ENCODE peak calls at places on chromosome 1, in seven cellular contexts. One of them, this sample, is unnamed.

GRCh38 chr1:204350857-204351573 is 8.7 kb downstream of the PLEKHA6 start:
- DNase-seq in brain microvascular endothelial cell: peak
- DNase-seq in left ventricle myocardium inferior: peak
- DNase-seq in HL-60: no peak
- DNase-seq in thoracic aorta: no peak
- DNase-seq in keratinocyte: no peak
- DNase-seq in Panc1: no peak
- DNase-seq in this sample: peak

GRCh38 chr1:17875882-17876280 is 120.7 kb downstream of the ACTL8 start:
- DNase-seq in brain microvascular endothelial cell: no peak
- DNase-seq in left ventricle myocardium inferior: peak
- DNase-seq in HL-60: no peak
- DNase-seq in thoracic aorta: no peak
- DNase-seq in keratinocyte: no peak
- DNase-seq in Panc1: no peak
- DNase-seq in this sample: no peak

GRCh38 chr1:236150972-236151371 is 8.6 kb downstream of the GPR137B start:
- DNase-seq in brain microvascular endothelial cell: no peak
- DNase-seq in left ventricle myocardium inferior: no peak
- DNase-seq in HL-60: no peak
- DNase-seq in thoracic aorta: no peak
- DNase-seq in keratinocyte: no peak
- DNase-seq in Panc1: no peak
- DNase-seq in this sample: no peak

GRCh38 chr1:220892997-220893700 is 13.9 kb downstream of the HLX start:
- DNase-seq in brain microvascular endothelial cell: no peak
- DNase-seq in left ventricle myocardium inferior: no peak
- DNase-seq in HL-60: no peak
- DNase-seq in thoracic aorta: no peak
- DNase-seq in keratinocyte: no peak
- DNase-seq in Panc1: no peak
- DNase-seq in this sample: no peak

GRCh38 chr1:47710075-47711071 is 272.5 kb downstream of the FOXD2 start:
- DNase-seq in brain microvascular endothelial cell: peak
- DNase-seq in left ventricle myocardium inferior: peak
- DNase-seq in HL-60: no peak
- DNase-seq in thoracic aorta: no peak
- DNase-seq in keratinocyte: no peak
- DNase-seq in Panc1: peak
- DNase-seq in this sample: peak

GRCh38 chr1:71086331-71086730 is 5.5 kb upstream of the ZRANB2 start:
- DNase-seq in brain microvascular endothelial cell: peak
- DNase-seq in left ventricle myocardium inferior: no peak
- DNase-seq in HL-60: no peak
- DNase-seq in thoracic aorta: no peak
- DNase-seq in keratinocyte: peak
- DNase-seq in Panc1: peak
- DNase-seq in this sample: no peak

GRCh38 chr1:237799762-237800474 is 90.8 kb downstream of the ZP4 start:
- DNase-seq in brain microvascular endothelial cell: peak
- DNase-seq in left ventricle myocardium inferior: peak
- DNase-seq in HL-60: peak
- DNase-seq in thoracic aorta: no peak
- DNase-seq in keratinocyte: no peak
- DNase-seq in Panc1: no peak
- DNase-seq in this sample: no peak

GRCh38 chr1:5616366-5617178 is 375.7 kb downstream of the NPHP4 start:
- DNase-seq in brain microvascular endothelial cell: no peak
- DNase-seq in left ventricle myocardium inferior: no peak
- DNase-seq in HL-60: no peak
- DNase-seq in thoracic aorta: no peak
- DNase-seq in keratinocyte: no peak
- DNase-seq in Panc1: no peak
- DNase-seq in this sample: no peak

GRCh38 chr1:75786901-75787455 is 922 bp downstream of the RABGGTB start:
- DNase-seq in brain microvascular endothelial cell: no peak
- DNase-seq in left ventricle myocardium inferior: no peak
- DNase-seq in HL-60: no peak
- DNase-seq in thoracic aorta: no peak
- DNase-seq in keratinocyte: no peak
- DNase-seq in Panc1: no peak
- DNase-seq in this sample: no peak

GRCh38 chr1:18547460-18547859 is 66.7 kb downstream of the KLHDC7A start:
- DNase-seq in brain microvascular endothelial cell: no peak
- DNase-seq in left ventricle myocardium inferior: no peak
- DNase-seq in HL-60: no peak
- DNase-seq in thoracic aorta: no peak
- DNase-seq in keratinocyte: no peak
- DNase-seq in Panc1: no peak
- DNase-seq in this sample: no peak

GRCh38 chr1:203025721-203026665 is at the start of gene PPFIA4:
- DNase-seq in brain microvascular endothelial cell: peak
- DNase-seq in left ventricle myocardium inferior: peak
- DNase-seq in HL-60: peak
- DNase-seq in thoracic aorta: peak
- DNase-seq in keratinocyte: no peak
- DNase-seq in Panc1: peak
- DNase-seq in this sample: peak

GRCh38 chr1:96355961-96356360 is 365.6 kb upstream of the PTBP2 start:
- DNase-seq in brain microvascular endothelial cell: no peak
- DNase-seq in left ventricle myocardium inferior: no peak
- DNase-seq in HL-60: no peak
- DNase-seq in thoracic aorta: no peak
- DNase-seq in keratinocyte: no peak
- DNase-seq in Panc1: no peak
- DNase-seq in this sample: no peak

GRCh38 chr1:1957533-1957961 is 38.5 kb upstream of the TMEM52 start:
- DNase-seq in brain microvascular endothelial cell: no peak
- DNase-seq in left ventricle myocardium inferior: no peak
- DNase-seq in HL-60: no peak
- DNase-seq in thoracic aorta: no peak
- DNase-seq in keratinocyte: no peak
- DNase-seq in Panc1: no peak
- DNase-seq in this sample: no peak
- H3K4me3 ChIP-seq in brain microvascular endothelial cell: no peak
- H3K4me3 ChIP-seq in left ventricle myocardium inferior: no peak
- H3K4me3 ChIP-seq in HL-60: no peak
- H3K4me3 ChIP-seq in thoracic aorta: no peak
- H3K4me3 ChIP-seq in keratinocyte: no peak
- H3K4me3 ChIP-seq in Panc1: no peak
- H3K4me3 ChIP-seq in this sample: no peak

DNA sequence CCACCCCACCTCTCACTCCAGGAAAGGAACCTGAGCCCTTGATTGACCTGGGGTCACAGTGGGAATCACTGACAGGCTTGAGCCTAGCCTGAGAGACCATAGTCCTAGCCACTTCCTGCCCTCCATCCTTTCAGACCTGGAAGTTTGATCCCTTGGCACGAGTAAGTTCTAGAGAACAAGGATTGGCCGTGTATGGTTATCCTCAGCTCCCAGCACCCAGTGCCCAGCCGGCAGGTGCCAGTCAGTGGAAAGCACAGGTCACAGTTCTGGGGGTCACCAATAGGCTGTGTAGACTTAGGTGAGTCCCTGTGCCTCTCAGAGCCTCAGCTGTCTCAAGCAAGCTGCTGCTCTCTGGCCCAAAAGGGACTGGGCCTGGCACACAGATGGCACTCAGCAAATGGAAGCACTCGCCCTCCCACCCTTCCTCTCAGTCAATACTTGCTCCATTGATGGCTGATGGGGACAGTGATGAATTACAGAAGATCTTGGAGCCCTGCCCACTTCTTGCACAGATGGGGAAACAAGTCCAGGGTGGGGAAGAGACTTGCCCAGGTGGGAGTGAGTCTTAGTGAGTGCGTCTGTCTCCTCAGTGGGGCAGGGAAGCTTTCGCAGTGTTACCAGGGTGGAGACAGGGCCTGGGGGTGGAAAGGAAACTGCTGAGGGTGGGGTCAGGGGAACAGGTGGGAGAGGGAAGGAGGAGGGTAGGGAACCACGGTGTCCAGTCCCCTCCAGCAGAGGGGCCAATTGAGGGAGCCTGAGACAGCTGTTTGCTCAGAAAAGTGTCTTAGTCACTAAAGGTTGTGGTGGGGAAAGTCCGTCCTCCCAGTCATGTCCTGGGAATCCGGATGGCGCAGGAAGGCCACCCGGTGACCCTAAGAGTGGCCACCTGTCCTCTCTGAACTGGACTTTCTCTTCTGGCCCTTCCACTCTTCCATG is 2.6 kb upstream of the KCNQ4 start:
- DNase-seq in brain microvascular endothelial cell: no peak
- DNase-seq in left ventricle myocardium inferior: no peak
- DNase-seq in HL-60: no peak
- DNase-seq in thoracic aorta: no peak
- DNase-seq in keratinocyte: no peak
- DNase-seq in Panc1: no peak
- DNase-seq in this sample: no peak
- H3K27ac ChIP-seq in brain microvascular endothelial cell: no peak
- H3K27ac ChIP-seq in left ventricle myocardium inferior: no peak
- H3K27ac ChIP-seq in HL-60: no peak
- H3K27ac ChIP-seq in thoracic aorta: no peak
- H3K27ac ChIP-seq in keratinocyte: no peak
- H3K27ac ChIP-seq in Panc1: no peak
- H3K27ac ChIP-seq in this sample: no peak

GRCh38 chr1:244414543-244414942 is 37.2 kb downstream of the ADSS2 start:
- DNase-seq in brain microvascular endothelial cell: peak
- DNase-seq in left ventricle myocardium inferior: no peak
- DNase-seq in HL-60: no peak
- DNase-seq in thoracic aorta: no peak
- DNase-seq in keratinocyte: no peak
- DNase-seq in Panc1: no peak
- DNase-seq in this sample: no peak

GRCh38 chr1:244406337-244406736 is 45.4 kb downstream of the ADSS2 start:
- DNase-seq in brain microvascular endothelial cell: no peak
- DNase-seq in left ventricle myocardium inferior: no peak
- DNase-seq in HL-60: no peak
- DNase-seq in thoracic aorta: no peak
- DNase-seq in keratinocyte: no peak
- DNase-seq in Panc1: no peak
- DNase-seq in this sample: no peak

GRCh38 chr1:244413736-244414135 is 38.0 kb downstream of the ADSS2 start:
- DNase-seq in brain microvascular endothelial cell: no peak
- DNase-seq in left ventricle myocardium inferior: no peak
- DNase-seq in HL-60: no peak
- DNase-seq in thoracic aorta: no peak
- DNase-seq in keratinocyte: no peak
- DNase-seq in Panc1: no peak
- DNase-seq in this sample: no peak

GRCh38 chr1:244412116-244412639 is 39.5 kb downstream of the ADSS2 start:
- DNase-seq in brain microvascular endothelial cell: no peak
- DNase-seq in left ventricle myocardium inferior: no peak
- DNase-seq in HL-60: no peak
- DNase-seq in thoracic aorta: no peak
- DNase-seq in keratinocyte: no peak
- DNase-seq in Panc1: no peak
- DNase-seq in this sample: no peak

DNA sequence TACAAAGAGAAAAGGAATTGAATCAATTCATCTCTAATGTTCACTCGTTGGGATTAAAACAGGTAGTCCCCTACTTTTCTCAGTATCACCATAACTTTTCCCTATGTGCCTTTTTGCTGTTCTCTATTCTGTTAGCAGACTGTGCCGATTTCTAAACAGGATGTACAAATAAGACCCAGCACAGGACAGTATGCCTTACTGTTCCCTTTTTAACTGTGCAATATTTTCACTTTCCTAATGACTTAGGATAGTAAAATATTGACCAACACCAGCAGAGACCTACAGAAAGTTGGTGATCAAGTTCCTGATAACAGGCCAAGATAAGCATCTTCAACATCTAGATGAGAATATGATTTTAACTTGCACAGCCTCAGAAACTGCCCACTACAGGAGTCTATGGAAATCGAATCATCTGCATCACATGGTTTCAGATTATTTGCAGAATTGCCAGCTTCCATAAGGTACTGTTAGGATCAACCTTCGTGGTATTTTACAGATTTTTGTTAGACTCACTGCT is 42.0 kb downstream of the ADSS2 start:
- DNase-seq in brain microvascular endothelial cell: no peak
- DNase-seq in left ventricle myocardium inferior: no peak
- DNase-seq in HL-60: no peak
- DNase-seq in thoracic aorta: no peak
- DNase-seq in keratinocyte: no peak
- DNase-seq in Panc1: no peak
- DNase-seq in this sample: no peak
- H3K4me3 ChIP-seq in brain microvascular endothelial cell: no peak
- H3K4me3 ChIP-seq in left ventricle myocardium inferior: no peak
- H3K4me3 ChIP-seq in HL-60: no peak
- H3K4me3 ChIP-seq in thoracic aorta: no peak
- H3K4me3 ChIP-seq in keratinocyte: no peak
- H3K4me3 ChIP-seq in Panc1: no peak
- H3K4me3 ChIP-seq in this sample: no peak

GRCh38 chr1:206912445-206913095 is 9.2 kb downstream of the FCMR start:
- DNase-seq in brain microvascular endothelial cell: peak
- DNase-seq in left ventricle myocardium inferior: peak
- DNase-seq in HL-60: no peak
- DNase-seq in thoracic aorta: no peak
- DNase-seq in keratinocyte: no peak
- DNase-seq in Panc1: peak
- DNase-seq in this sample: peak
- H3K27ac ChIP-seq in brain microvascular endothelial cell: no peak
- H3K27ac ChIP-seq in left ventricle myocardium inferior: no peak
- H3K27ac ChIP-seq in HL-60: no peak
- H3K27ac ChIP-seq in thoracic aorta: no peak
- H3K27ac ChIP-seq in keratinocyte: no peak
- H3K27ac ChIP-seq in Panc1: no peak
- H3K27ac ChIP-seq in this sample: no peak

DNA sequence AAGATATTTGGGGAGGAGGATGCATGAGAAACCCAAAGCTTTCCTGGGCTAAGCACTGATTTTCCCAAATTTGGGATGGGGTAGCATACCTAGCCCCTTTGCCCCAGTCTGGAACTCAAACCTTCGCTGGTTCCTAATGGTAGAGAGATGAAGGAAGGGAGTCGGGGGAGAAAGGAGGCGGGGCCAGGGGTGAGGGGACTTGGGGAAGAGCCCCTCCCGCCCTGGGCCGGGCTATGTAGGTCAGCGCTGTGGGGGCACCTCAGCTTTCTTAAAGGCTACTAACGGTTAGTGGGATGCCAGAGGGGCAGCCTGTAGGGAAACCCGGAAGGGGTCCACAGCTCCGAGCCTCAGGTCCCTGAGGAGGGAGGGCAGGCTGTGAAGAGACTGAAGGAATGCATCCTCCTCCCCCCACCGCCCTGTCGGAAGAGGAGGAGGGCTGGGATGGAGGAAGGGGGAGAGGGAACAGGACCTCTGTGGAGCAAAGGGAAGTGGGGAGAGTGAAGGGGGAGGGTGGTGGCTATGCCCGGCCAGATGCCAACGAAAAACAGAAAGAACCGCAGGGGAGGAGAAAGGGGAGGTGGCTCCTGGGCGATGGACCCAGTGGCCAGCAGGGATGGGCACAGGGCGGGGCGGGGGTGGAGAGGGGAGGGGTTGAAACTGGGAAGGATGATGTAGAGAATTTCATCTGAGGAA is 1.3 kb downstream of the CADM3 start:
- DNase-seq in brain microvascular endothelial cell: no peak
- DNase-seq in left ventricle myocardium inferior: peak
- DNase-seq in HL-60: peak
- DNase-seq in thoracic aorta: no peak
- DNase-seq in keratinocyte: no peak
- DNase-seq in Panc1: no peak
- DNase-seq in this sample: no peak
- H3K4me3 ChIP-seq in brain microvascular endothelial cell: no peak
- H3K4me3 ChIP-seq in left ventricle myocardium inferior: peak
- H3K4me3 ChIP-seq in HL-60: no peak
- H3K4me3 ChIP-seq in thoracic aorta: peak
- H3K4me3 ChIP-seq in keratinocyte: no peak
- H3K4me3 ChIP-seq in Panc1: no peak
- H3K4me3 ChIP-seq in this sample: peak

This sample was measured in lower lobe of right lung.